ENCODE peak calls at places on chromosomes 11 and 22, in six cellular contexts. C, W, S, A, B and Q are unnamed samples.

GRCh38 chr11:72446929-72447753 is 12.8 kb upstream of the CLPB start:
- DNase-seq in S (peak), C (peak), A (no peak), B (peak), W (no peak), Q (no peak)

GRCh38 chr11:96045622-96046456 is 121.9 kb upstream of the MTMR2 start:
- DNase-seq in S (no peak), W (peak), B (peak), C (peak), A (peak), Q (peak)

GRCh38 chr11:106152013-106152412 is 74.6 kb downstream of the AASDHPPT start:
- DNase-seq in W (no peak), C (peak), B (peak), A (no peak), S (peak), Q (no peak)

GRCh38 chr11:57283231-57283990 is 41.3 kb downstream of the TNKS1BP1 start:
- DNase-seq in W (no peak), B (peak), C (no peak), S (no peak), A (no peak), Q (no peak)

GRCh38 chr11:7986768-7987559 is at the start of gene EIF3F:
- DNase-seq in W (peak), B (peak), A (peak), C (peak), S (peak), Q (peak)

GRCh38 chr22:27686534-27686933 is 115.0 kb downstream of the MN1 start:
- DNase-seq in B (peak), C (peak), W (peak), A (peak), S (peak), Q (peak)

GRCh38 chr11:40271361-40271760 is 1188.1 kb downstream of the LRRC4C start:
- DNase-seq in C (no peak), B (no peak), W (no peak), A (no peak), S (no peak), Q (no peak)

GRCh38 chr22:28976588-28976987 is 85.0 kb downstream of the C22orf31 start:
- DNase-seq in B (peak), C (peak), S (peak), A (no peak), W (no peak), Q (no peak)

GRCh38 chr11:2790581-2790925 is 90.8 kb upstream of the KCNQ1OT1 start:
- DNase-seq in B (no peak), A (peak), C (no peak), W (peak), S (no peak), Q (peak)

GRCh38 chr11:8002676-8003075 is 15.5 kb downstream of the EIF3F start:
- DNase-seq in W (no peak), B (no peak), C (no peak), S (no peak), A (no peak), Q (no peak)

GRCh38 chr22:46461566-46462180 is 75.7 kb downstream of the CELSR1 start:
- DNase-seq in C (no peak), A (no peak), S (no peak), W (no peak), B (no peak), Q (no peak)

GRCh38 chr22:37843746-37844089 is 416 bp downstream of the ANKRD54 start:
- DNase-seq in B (no peak), W (peak), S (no peak), C (peak), A (no peak), Q (no peak)

GRCh38 chr11:46293616-46294015 is 16.2 kb downstream of the CREB3L1 start:
- DNase-seq in S (peak), C (peak), A (no peak), B (peak), W (no peak), Q (no peak)

GRCh38 chr11:126149759-126150236 is 61.7 kb downstream of the RPUSD4 start:
- DNase-seq in W (no peak), S (peak), C (no peak), B (no peak), A (peak), Q (no peak)

GRCh38 chr11:74257934-74258553 is 53.4 kb downstream of the P4HA3 start:
- DNase-seq in C (peak), S (no peak), W (peak), B (peak), A (peak), Q (peak)

GRCh38 chr11:83702795-83703194 is 416.6 kb upstream of the CCDC90B start:
- DNase-seq in S (no peak), B (no peak), C (no peak), A (no peak), W (no peak), Q (no peak)

GRCh38 chr22:42321908-42322561 is 51.6 kb upstream of the TCF20 start:
- DNase-seq in A (no peak), W (no peak), C (no peak), B (peak), S (no peak), Q (no peak)

GRCh38 chr11:97361812-97362378 is 972.1 kb downstream of the JRKL start:
- DNase-seq in S (no peak), C (peak), B (peak), A (no peak), W (no peak), Q (no peak)

GRCh38 chr11:10606536-10607208 is 38.2 kb upstream of the LYVE1 start:
- DNase-seq in A (no peak), W (no peak), S (peak), B (peak), C (peak), Q (no peak)

GRCh38 chr22:39926175-39927152 is 25.6 kb downstream of the GRAP2 start:
- DNase-seq in C (no peak), S (no peak), W (no peak), A (no peak), B (no peak), Q (no peak)

GRCh38 chr11:72391638-72392423 is 42.5 kb downstream of the CLPB start:
- DNase-seq in B (no peak), S (no peak), W (no peak), A (no peak), C (no peak), Q (no peak)

GRCh38 chr11:128422576-128423370 is 164.6 kb downstream of the ETS1 start:
- DNase-seq in W (peak), S (no peak), A (no peak), B (no peak), C (no peak), Q (peak)

GRCh38 chr11:118621071-118621815 is 13.8 kb downstream of the PHLDB1 start:
- DNase-seq in B (peak), W (peak), S (peak), A (peak), C (peak), Q (peak)

GRCh38 chr11:17642980-17643379 is 76.4 kb upstream of the MYOD1 start:
- DNase-seq in B (no peak), S (no peak), A (no peak), W (no peak), C (no peak), Q (no peak)

GRCh38 chr22:37525073-37525745 is 6.0 kb upstream of the CARD10 start:
- DNase-seq in W (no peak), S (peak), B (peak), C (peak), A (no peak), Q (no peak)

GRCh38 chr11:2914475-2915195 is 14.6 kb downstream of the PHLDA2 start:
- DNase-seq in A (no peak), C (no peak), W (peak), B (no peak), S (no peak), Q (peak)

GRCh38 chr22:34761111-34761510 is 304.8 kb upstream of the ISX start:
- DNase-seq in W (no peak), C (no peak), B (no peak), S (peak), A (no peak), Q (no peak)

GRCh38 chr22:47166446-47167016 is 404.1 kb downstream of the TBC1D22A start:
- DNase-seq in B (no peak), C (no peak), W (no peak), S (no peak), A (peak), Q (peak)

GRCh38 chr11:11148104-11148509 is 204.9 kb downstream of the CSNK2A3 start:
- DNase-seq in A (peak), W (peak), B (peak), C (peak), S (peak), Q (peak)

GRCh38 chr22:43014062-43014875 is 680 bp downstream of the PACSIN2 start:
- DNase-seq in W (peak), C (peak), S (peak), B (peak), A (peak), Q (peak)

GRCh38 chr22:23565288-23565941 is 14.7 kb downstream of the IGLL1 start:
- DNase-seq in S (peak), W (no peak), C (peak), B (peak), A (no peak), Q (no peak)

GRCh38 chr22:48093981-48094380 is 1331.5 kb downstream of the TBC1D22A start:
- DNase-seq in W (no peak), S (no peak), A (no peak), C (no peak), B (no peak), Q (no peak)

GRCh38 chr22:49933236-49933921 is 14.9 kb downstream of the CRELD2 start:
- DNase-seq in A (peak), C (no peak), S (no peak), W (peak), B (peak), Q (peak)